ENCODE peak calls at places on chromosomes 16 and 17, in four cellular contexts. One of them, this sample, is unnamed.

GRCh38 chr17:48878920-48879898 is 13.4 kb upstream of the ATP5MC1 start:
- DNase-seq in RPMI8226: peak
- DNase-seq in putamen: no peak
- DNase-seq in T-helper 1 cell: peak
- DNase-seq in this sample: peak

GRCh38 chr17:77476920-77477805 is 336.4 kb downstream of the SEC14L1 start:
- DNase-seq in RPMI8226: no peak
- DNase-seq in T-helper 1 cell: no peak
- DNase-seq in putamen: no peak
- DNase-seq in this sample: no peak

GRCh38 chr17:21245703-21246102 is 7.5 kb downstream of the NATD1 start:
- DNase-seq in RPMI8226: no peak
- DNase-seq in T-helper 1 cell: no peak
- DNase-seq in putamen: no peak
- DNase-seq in this sample: no peak

GRCh38 chr16:65641049-65641448 is 519.2 kb upstream of the CDH11 start:
- DNase-seq in putamen: no peak
- DNase-seq in RPMI8226: no peak
- DNase-seq in T-helper 1 cell: no peak
- DNase-seq in this sample: no peak

GRCh38 chr16:53048139-53048915 is 4.4 kb downstream of the CHD9NB start:
- DNase-seq in T-helper 1 cell: no peak
- DNase-seq in RPMI8226: no peak
- DNase-seq in putamen: no peak
- DNase-seq in this sample: no peak

GRCh38 chr16:51418258-51418657 is 267.2 kb upstream of the SALL1 start:
- DNase-seq in T-helper 1 cell: no peak
- DNase-seq in RPMI8226: no peak
- DNase-seq in putamen: no peak
- DNase-seq in this sample: no peak

GRCh38 chr17:47895856-47896671 is at the start of gene SP2:
- DNase-seq in putamen: peak
- DNase-seq in T-helper 1 cell: peak
- DNase-seq in RPMI8226: peak
- DNase-seq in this sample: peak

GRCh38 chr16:29825145-29826044 is 5.1 kb downstream of the MVP start:
- DNase-seq in T-helper 1 cell: no peak
- DNase-seq in putamen: peak
- DNase-seq in RPMI8226: peak
- DNase-seq in this sample: peak

GRCh38 chr17:27381007-27381501 is 75.2 kb upstream of the KSR1 start:
- DNase-seq in T-helper 1 cell: peak
- DNase-seq in RPMI8226: peak
- DNase-seq in putamen: peak
- DNase-seq in this sample: peak

GRCh38 chr17:10109146-10109545 is 89.3 kb downstream of the GAS7 start:
- DNase-seq in putamen: no peak
- DNase-seq in RPMI8226: no peak
- DNase-seq in T-helper 1 cell: no peak
- DNase-seq in this sample: no peak

GRCh38 chr17:77399319-77399959 is 258.7 kb downstream of the SEC14L1 start:
- DNase-seq in putamen: no peak
- DNase-seq in T-helper 1 cell: no peak
- DNase-seq in RPMI8226: no peak
- DNase-seq in this sample: no peak

GRCh38 chr16:3882531-3882930 is 2.0 kb upstream of the CREBBP start:
- DNase-seq in T-helper 1 cell: no peak
- DNase-seq in putamen: no peak
- DNase-seq in RPMI8226: no peak
- DNase-seq in this sample: no peak

GRCh38 chr17:82962163-82962720 is 117.2 kb upstream of the METRNL start:
- DNase-seq in T-helper 1 cell: no peak
- DNase-seq in RPMI8226: no peak
- DNase-seq in putamen: no peak
- DNase-seq in this sample: no peak

GRCh38 chr17:63682441-63682840 is 17.5 kb downstream of the LIMD2 start:
- DNase-seq in T-helper 1 cell: no peak
- DNase-seq in putamen: no peak
- DNase-seq in RPMI8226: no peak
- DNase-seq in this sample: no peak

This sample was measured in cerebellar cortex.